ENCODE peak calls at places on chromosomes 6 and 20, in four cellular contexts. One of them, this sample, is unnamed.

GRCh38 chr20:17810847-17811604 is 111.3 kb downstream of the BANF2 start:
- DNase-seq in heart left ventricle: no peak
- DNase-seq in body of pancreas: no peak
- DNase-seq in A549: no peak
- DNase-seq in this sample: no peak

GRCh38 chr6:165059032-165059431 is 250.4 kb downstream of the C6orf118 start:
- DNase-seq in heart left ventricle: no peak
- DNase-seq in body of pancreas: no peak
- DNase-seq in A549: no peak
- DNase-seq in this sample: no peak

GRCh38 chr6:147633191-147633590 is 124.7 kb downstream of the SAMD5 start:
- DNase-seq in heart left ventricle: no peak
- DNase-seq in body of pancreas: no peak
- DNase-seq in A549: no peak
- DNase-seq in this sample: no peak

GRCh38 chr20:32762754-32763201 is 593 bp downstream of the DNMT3B start:
- DNase-seq in heart left ventricle: no peak
- DNase-seq in body of pancreas: peak
- DNase-seq in A549: no peak
- DNase-seq in this sample: no peak

GRCh38 chr6:166418691-166419143 is 36.0 kb upstream of the MPC1 start:
- DNase-seq in heart left ventricle: no peak
- DNase-seq in body of pancreas: no peak
- DNase-seq in A549: no peak
- DNase-seq in this sample: no peak

GRCh38 chr20:63071541-63072181 is 64.9 kb upstream of the BHLHE23 start:
- DNase-seq in heart left ventricle: no peak
- DNase-seq in body of pancreas: no peak
- DNase-seq in A549: peak
- DNase-seq in this sample: no peak

GRCh38 chr6:82878812-82879211 is 186.8 kb downstream of the UBE3D start:
- DNase-seq in heart left ventricle: no peak
- DNase-seq in body of pancreas: no peak
- DNase-seq in A549: no peak
- DNase-seq in this sample: no peak

GRCh38 chr6:40717411-40718057 is 130.4 kb upstream of the LRFN2 start:
- DNase-seq in heart left ventricle: no peak
- DNase-seq in body of pancreas: no peak
- DNase-seq in A549: no peak
- DNase-seq in this sample: no peak

GRCh38 chr20:48845000-48845399 is 17.2 kb upstream of the PREX1 start:
- DNase-seq in heart left ventricle: no peak
- DNase-seq in body of pancreas: no peak
- DNase-seq in A549: no peak
- DNase-seq in this sample: no peak

GRCh38 chr20:46004813-46005505 is 3.7 kb upstream of the MMP9 start:
- DNase-seq in heart left ventricle: peak
- DNase-seq in body of pancreas: no peak
- DNase-seq in A549: no peak
- DNase-seq in this sample: no peak

GRCh38 chr6:141587482-141588266 is 545.1 kb upstream of the GJE1 start:
- DNase-seq in heart left ventricle: no peak
- DNase-seq in body of pancreas: no peak
- DNase-seq in A549: no peak
- DNase-seq in this sample: no peak

GRCh38 chr6:130923350-130923749 is 96.1 kb downstream of the SMLR1 start:
- DNase-seq in heart left ventricle: no peak
- DNase-seq in body of pancreas: no peak
- DNase-seq in A549: no peak
- DNase-seq in this sample: no peak

GRCh38 chr6:158047120-158047518 is 65.5 kb downstream of the SYNJ2 start:
- DNase-seq in heart left ventricle: no peak
- DNase-seq in body of pancreas: no peak
- DNase-seq in A549: no peak
- DNase-seq in this sample: no peak

GRCh38 chr6:1396952-1397868 is 7.8 kb downstream of the FOXF2 start:
- DNase-seq in heart left ventricle: peak
- DNase-seq in body of pancreas: peak
- DNase-seq in A549: peak
- DNase-seq in this sample: no peak

GRCh38 chr6:128070406-128070805 is 169.5 kb upstream of the THEMIS start:
- DNase-seq in heart left ventricle: no peak
- DNase-seq in body of pancreas: no peak
- DNase-seq in A549: no peak
- DNase-seq in this sample: no peak

GRCh38 chr6:116945809-116946208 is 68.8 kb downstream of the RFX6 start:
- DNase-seq in heart left ventricle: no peak
- DNase-seq in body of pancreas: no peak
- DNase-seq in A549: no peak
- DNase-seq in this sample: no peak

GRCh38 chr6:122853259-122853995 is 64.4 kb downstream of the SMPDL3A start:
- DNase-seq in heart left ventricle: no peak
- DNase-seq in body of pancreas: no peak
- DNase-seq in A549: no peak
- DNase-seq in this sample: no peak

GRCh38 chr6:71510057-71510713 is 221.6 kb downstream of the OGFRL1 start:
- DNase-seq in heart left ventricle: peak
- DNase-seq in body of pancreas: peak
- DNase-seq in A549: peak
- DNase-seq in this sample: peak

GRCh38 chr6:40631760-40632159 is 44.6 kb upstream of the LRFN2 start:
- DNase-seq in heart left ventricle: no peak
- DNase-seq in body of pancreas: no peak
- DNase-seq in A549: no peak
- DNase-seq in this sample: no peak

DNA sequence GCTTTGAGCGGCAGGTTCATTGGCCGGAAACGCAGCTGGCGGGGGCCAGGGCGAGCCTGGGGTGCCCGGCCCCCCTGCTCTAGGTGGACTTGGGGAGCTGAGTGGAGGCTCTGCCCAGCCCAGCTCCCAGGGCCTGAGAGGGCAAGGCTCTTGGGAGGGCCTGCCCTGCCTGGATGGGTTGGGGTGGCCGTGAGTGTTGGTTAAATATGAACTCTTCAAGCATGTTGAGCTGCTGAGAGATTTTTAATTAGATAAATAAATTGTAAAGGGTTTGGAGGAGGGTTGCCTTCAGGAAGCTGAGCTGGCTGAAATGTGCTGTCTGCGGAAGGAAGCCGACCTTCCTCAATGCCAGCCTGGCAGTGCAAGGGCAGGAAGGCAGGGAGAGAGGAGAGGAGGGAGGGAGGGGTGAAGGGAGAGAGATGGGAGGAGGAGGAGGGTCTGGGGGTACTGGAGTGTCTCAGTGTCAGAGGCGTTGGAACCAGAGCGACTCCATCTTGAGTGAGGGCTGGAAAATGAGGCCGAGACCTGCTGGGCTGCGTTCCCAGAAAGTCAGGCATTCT is 39.4 kb upstream of the PMEPA1 start:
- DNase-seq in heart left ventricle: no peak
- DNase-seq in body of pancreas: no peak
- DNase-seq in A549: no peak
- DNase-seq in this sample: no peak
- H3K4me3 ChIP-seq in heart left ventricle: peak
- H3K4me3 ChIP-seq in body of pancreas: no peak
- H3K4me3 ChIP-seq in A549: peak
- H3K4me3 ChIP-seq in this sample: peak

GRCh38 chr6:84330325-84330724 is 102.9 kb upstream of the CEP162 start:
- DNase-seq in heart left ventricle: no peak
- DNase-seq in body of pancreas: no peak
- DNase-seq in A549: no peak
- DNase-seq in this sample: no peak

GRCh38 chr6:84329077-84329476 is 101.6 kb upstream of the CEP162 start:
- DNase-seq in heart left ventricle: no peak
- DNase-seq in body of pancreas: no peak
- DNase-seq in A549: no peak
- DNase-seq in this sample: no peak

GRCh38 chr6:84332139-84333034 is 104.9 kb upstream of the CEP162 start:
- DNase-seq in heart left ventricle: no peak
- DNase-seq in body of pancreas: no peak
- DNase-seq in A549: no peak
- DNase-seq in this sample: no peak

DNA sequence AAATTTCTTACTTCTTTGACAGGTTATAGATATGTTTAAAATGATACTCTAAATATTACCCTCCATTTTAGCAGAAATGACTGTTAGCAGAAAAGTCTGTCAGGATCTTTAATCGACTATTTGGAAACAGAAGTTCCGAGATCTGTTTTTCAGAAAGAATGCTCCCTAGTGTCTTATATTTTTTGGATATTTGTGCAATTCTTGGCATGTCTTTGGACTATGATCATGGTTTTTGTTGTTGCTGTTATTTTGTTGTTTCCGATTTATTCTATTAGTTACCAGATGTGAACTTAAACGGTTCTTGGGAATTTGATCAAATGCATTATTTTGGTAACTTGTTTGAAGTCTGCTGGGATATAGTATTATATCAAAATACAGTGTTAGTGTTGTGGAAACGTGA is 106.4 kb upstream of the CEP162 start:
- DNase-seq in heart left ventricle: no peak
- DNase-seq in body of pancreas: no peak
- DNase-seq in A549: no peak
- DNase-seq in this sample: no peak
- TF ChIP-seq CTCF in heart left ventricle: no peak
- TF ChIP-seq CTCF in body of pancreas: no peak
- TF ChIP-seq CTCF in A549: no peak
- TF ChIP-seq CTCF in this sample: no peak

GRCh38 chr6:54632984-54633565 is 213.5 kb upstream of the FAM83B start:
- DNase-seq in heart left ventricle: no peak
- DNase-seq in body of pancreas: no peak
- DNase-seq in A549: no peak
- DNase-seq in this sample: no peak
- H3K4me3 ChIP-seq in heart left ventricle: no peak
- H3K4me3 ChIP-seq in body of pancreas: no peak
- H3K4me3 ChIP-seq in A549: no peak
- H3K4me3 ChIP-seq in this sample: no peak

GRCh38 chr6:129472239-129472638 is 237.7 kb downstream of the ARHGAP18 start:
- DNase-seq in heart left ventricle: no peak
- DNase-seq in body of pancreas: no peak
- DNase-seq in A549: no peak
- DNase-seq in this sample: no peak
- TF ChIP-seq CTCF in heart left ventricle: no peak
- TF ChIP-seq CTCF in body of pancreas: no peak
- TF ChIP-seq CTCF in A549: no peak
- TF ChIP-seq CTCF in this sample: no peak

This sample was measured in retinal pigment epithelial cell.